ENCODE peak calls at places on chromosomes 4 and X, in seven cellular contexts. One of them, this sample, is unnamed.

GRCh38 chr4:1113311-1114009 is at the start of gene RNF212:
- DNase-seq in dorsolateral prefrontal cortex: no peak
- DNase-seq in right lobe of liver: no peak
- DNase-seq in fibroblast of mammary gland: peak
- DNase-seq in IMR-90: no peak
- DNase-seq in RWPE1: peak
- DNase-seq in epithelial cell of esophagus: no peak
- DNase-seq in this sample: no peak

GRCh38 chr4:2059034-2059725 is at the start of gene NAT8L:
- DNase-seq in RWPE1: no peak
- DNase-seq in right lobe of liver: peak
- DNase-seq in fibroblast of mammary gland: no peak
- DNase-seq in dorsolateral prefrontal cortex: peak
- DNase-seq in IMR-90: no peak
- DNase-seq in epithelial cell of esophagus: no peak
- DNase-seq in this sample: no peak

GRCh38 chrX:28752330-28752729 is 165.1 kb downstream of the IL1RAPL1 start:
- DNase-seq in fibroblast of mammary gland: no peak
- DNase-seq in IMR-90: no peak
- DNase-seq in RWPE1: no peak
- DNase-seq in right lobe of liver: no peak
- DNase-seq in dorsolateral prefrontal cortex: no peak
- DNase-seq in epithelial cell of esophagus: no peak
- DNase-seq in this sample: no peak

GRCh38 chrX:131571348-131571747 is 27.5 kb downstream of the OR13H1 start:
- DNase-seq in fibroblast of mammary gland: no peak
- DNase-seq in right lobe of liver: no peak
- DNase-seq in RWPE1: no peak
- DNase-seq in dorsolateral prefrontal cortex: no peak
- DNase-seq in IMR-90: no peak
- DNase-seq in epithelial cell of esophagus: no peak
- DNase-seq in this sample: no peak

GRCh38 chrX:117483950-117484349 is 632.7 kb downstream of the KLHL13 start:
- DNase-seq in epithelial cell of esophagus: no peak
- DNase-seq in dorsolateral prefrontal cortex: no peak
- DNase-seq in fibroblast of mammary gland: no peak
- DNase-seq in RWPE1: no peak
- DNase-seq in IMR-90: no peak
- DNase-seq in right lobe of liver: no peak
- DNase-seq in this sample: no peak

GRCh38 chr4:3213101-3213416 is 35.9 kb upstream of the MSANTD1 start:
- DNase-seq in right lobe of liver: no peak
- DNase-seq in fibroblast of mammary gland: no peak
- DNase-seq in epithelial cell of esophagus: no peak
- DNase-seq in RWPE1: no peak
- DNase-seq in dorsolateral prefrontal cortex: no peak
- DNase-seq in IMR-90: no peak
- DNase-seq in this sample: no peak

GRCh38 chrX:103932133-103932532 is 30.3 kb upstream of the TMSB15B start:
- DNase-seq in fibroblast of mammary gland: no peak
- DNase-seq in epithelial cell of esophagus: no peak
- DNase-seq in IMR-90: no peak
- DNase-seq in RWPE1: no peak
- DNase-seq in right lobe of liver: no peak
- DNase-seq in dorsolateral prefrontal cortex: no peak
- DNase-seq in this sample: no peak

GRCh38 chrX:97401586-97402101 is 517.9 kb downstream of the RPA4 start:
- DNase-seq in epithelial cell of esophagus: peak
- DNase-seq in IMR-90: peak
- DNase-seq in fibroblast of mammary gland: peak
- DNase-seq in right lobe of liver: no peak
- DNase-seq in dorsolateral prefrontal cortex: no peak
- DNase-seq in RWPE1: no peak
- DNase-seq in this sample: no peak

GRCh38 chrX:107935664-107936433 is 46.3 kb downstream of the TEX13B start:
- DNase-seq in right lobe of liver: no peak
- DNase-seq in RWPE1: peak
- DNase-seq in epithelial cell of esophagus: peak
- DNase-seq in fibroblast of mammary gland: peak
- DNase-seq in IMR-90: no peak
- DNase-seq in dorsolateral prefrontal cortex: no peak
- DNase-seq in this sample: no peak

GRCh38 chr4:30719363-30720020 is 677 bp upstream of the PCDH7 start:
- DNase-seq in fibroblast of mammary gland: peak
- DNase-seq in RWPE1: peak
- DNase-seq in IMR-90: peak
- DNase-seq in dorsolateral prefrontal cortex: peak
- DNase-seq in right lobe of liver: no peak
- DNase-seq in epithelial cell of esophagus: peak
- DNase-seq in this sample: peak

GRCh38 chr4:127959794-127960193 is 5.2 kb downstream of the MFSD8 start:
- DNase-seq in RWPE1: no peak
- DNase-seq in dorsolateral prefrontal cortex: no peak
- DNase-seq in right lobe of liver: no peak
- DNase-seq in IMR-90: peak
- DNase-seq in epithelial cell of esophagus: no peak
- DNase-seq in fibroblast of mammary gland: no peak
- DNase-seq in this sample: no peak

GRCh38 chr4:189792819-189793618 is 147.7 kb upstream of the FRG1 start:
- DNase-seq in RWPE1: peak
- DNase-seq in IMR-90: peak
- DNase-seq in fibroblast of mammary gland: peak
- DNase-seq in right lobe of liver: peak
- DNase-seq in dorsolateral prefrontal cortex: peak
- DNase-seq in epithelial cell of esophagus: peak
- DNase-seq in this sample: peak

GRCh38 chr4:180148737-180149136 is 2094.5 kb upstream of the TENM3 start:
- DNase-seq in dorsolateral prefrontal cortex: no peak
- DNase-seq in RWPE1: no peak
- DNase-seq in right lobe of liver: no peak
- DNase-seq in IMR-90: peak
- DNase-seq in fibroblast of mammary gland: no peak
- DNase-seq in epithelial cell of esophagus: peak
- DNase-seq in this sample: no peak

GRCh38 chr4:174365018-174365587 is 81.4 kb downstream of the CEP44 start:
- DNase-seq in IMR-90: peak
- DNase-seq in epithelial cell of esophagus: peak
- DNase-seq in right lobe of liver: no peak
- DNase-seq in RWPE1: peak
- DNase-seq in fibroblast of mammary gland: peak
- DNase-seq in dorsolateral prefrontal cortex: no peak
- DNase-seq in this sample: no peak

GRCh38 chr4:122588453-122589238 is 32.2 kb downstream of the IL21 start:
- DNase-seq in dorsolateral prefrontal cortex: no peak
- DNase-seq in IMR-90: peak
- DNase-seq in right lobe of liver: no peak
- DNase-seq in fibroblast of mammary gland: peak
- DNase-seq in epithelial cell of esophagus: peak
- DNase-seq in RWPE1: no peak
- DNase-seq in this sample: no peak

GRCh38 chrX:119989905-119990408 is 46.4 kb upstream of the NKAP start:
- DNase-seq in IMR-90: no peak
- DNase-seq in epithelial cell of esophagus: no peak
- DNase-seq in RWPE1: no peak
- DNase-seq in fibroblast of mammary gland: no peak
- DNase-seq in right lobe of liver: no peak
- DNase-seq in dorsolateral prefrontal cortex: no peak
- DNase-seq in this sample: no peak

GRCh38 chr4:6403400-6403685 is 69.1 kb downstream of the PPP2R2C start:
- DNase-seq in fibroblast of mammary gland: peak
- DNase-seq in dorsolateral prefrontal cortex: no peak
- DNase-seq in right lobe of liver: no peak
- DNase-seq in RWPE1: no peak
- DNase-seq in IMR-90: no peak
- DNase-seq in epithelial cell of esophagus: no peak
- DNase-seq in this sample: no peak

GRCh38 chrX:106752101-106752678 is 25.7 kb downstream of the RNF128 start:
- DNase-seq in dorsolateral prefrontal cortex: no peak
- DNase-seq in fibroblast of mammary gland: peak
- DNase-seq in RWPE1: no peak
- DNase-seq in IMR-90: peak
- DNase-seq in right lobe of liver: no peak
- DNase-seq in epithelial cell of esophagus: peak
- DNase-seq in this sample: no peak

GRCh38 chr4:2343476-2343875 is 75.0 kb downstream of the ZFYVE28 start:
- DNase-seq in dorsolateral prefrontal cortex: peak
- DNase-seq in RWPE1: no peak
- DNase-seq in right lobe of liver: no peak
- DNase-seq in IMR-90: no peak
- DNase-seq in epithelial cell of esophagus: no peak
- DNase-seq in fibroblast of mammary gland: no peak
- DNase-seq in this sample: peak

GRCh38 chr4:75005727-75006126 is 72.8 kb downstream of the PARM1 start:
- DNase-seq in fibroblast of mammary gland: no peak
- DNase-seq in IMR-90: no peak
- DNase-seq in epithelial cell of esophagus: no peak
- DNase-seq in RWPE1: no peak
- DNase-seq in right lobe of liver: no peak
- DNase-seq in dorsolateral prefrontal cortex: no peak
- DNase-seq in this sample: no peak

GRCh38 chrX:133134282-133134681 is 37.4 kb upstream of the USP26 start:
- DNase-seq in epithelial cell of esophagus: no peak
- DNase-seq in dorsolateral prefrontal cortex: no peak
- DNase-seq in RWPE1: no peak
- DNase-seq in fibroblast of mammary gland: no peak
- DNase-seq in right lobe of liver: no peak
- DNase-seq in IMR-90: no peak
- DNase-seq in this sample: no peak

GRCh38 chr4:48290146-48290772 is 20.6 kb upstream of the TEC start:
- DNase-seq in RWPE1: peak
- DNase-seq in epithelial cell of esophagus: peak
- DNase-seq in dorsolateral prefrontal cortex: no peak
- DNase-seq in fibroblast of mammary gland: peak
- DNase-seq in right lobe of liver: no peak
- DNase-seq in IMR-90: no peak
- DNase-seq in this sample: no peak

GRCh38 chrX:148333989-148334388 is 166.4 kb upstream of the AFF2 start:
- DNase-seq in epithelial cell of esophagus: no peak
- DNase-seq in IMR-90: no peak
- DNase-seq in RWPE1: no peak
- DNase-seq in dorsolateral prefrontal cortex: no peak
- DNase-seq in right lobe of liver: no peak
- DNase-seq in fibroblast of mammary gland: no peak
- DNase-seq in this sample: no peak

GRCh38 chr4:33649015-33649414 is 2595.3 kb downstream of the ARAP2 start:
- DNase-seq in epithelial cell of esophagus: peak
- DNase-seq in right lobe of liver: no peak
- DNase-seq in IMR-90: peak
- DNase-seq in RWPE1: no peak
- DNase-seq in dorsolateral prefrontal cortex: no peak
- DNase-seq in fibroblast of mammary gland: peak
- DNase-seq in this sample: no peak
- TF ChIP-seq CTCF in epithelial cell of esophagus: peak
- TF ChIP-seq CTCF in right lobe of liver: peak
- TF ChIP-seq CTCF in IMR-90: peak
- TF ChIP-seq CTCF in RWPE1: peak
- TF ChIP-seq CTCF in dorsolateral prefrontal cortex: no peak
- TF ChIP-seq CTCF in fibroblast of mammary gland: peak
- TF ChIP-seq CTCF in this sample: no peak

GRCh38 chr4:84493092-84493850 is 5.8 kb downstream of the NKX6-1 start:
- DNase-seq in right lobe of liver: no peak
- DNase-seq in epithelial cell of esophagus: no peak
- DNase-seq in fibroblast of mammary gland: peak
- DNase-seq in RWPE1: no peak
- DNase-seq in IMR-90: peak
- DNase-seq in dorsolateral prefrontal cortex: no peak
- DNase-seq in this sample: no peak
- TF ChIP-seq CTCF in right lobe of liver: no peak
- TF ChIP-seq CTCF in epithelial cell of esophagus: no peak
- TF ChIP-seq CTCF in fibroblast of mammary gland: no peak
- TF ChIP-seq CTCF in RWPE1: no peak
- TF ChIP-seq CTCF in IMR-90: no peak
- TF ChIP-seq CTCF in dorsolateral prefrontal cortex: no peak
- TF ChIP-seq CTCF in this sample: no peak

GRCh38 chr4:148068065-148068911 is 336.4 kb downstream of the ARHGAP10 start:
- DNase-seq in right lobe of liver: no peak
- DNase-seq in RWPE1: no peak
- DNase-seq in IMR-90: no peak
- DNase-seq in fibroblast of mammary gland: no peak
- DNase-seq in dorsolateral prefrontal cortex: no peak
- DNase-seq in epithelial cell of esophagus: no peak
- DNase-seq in this sample: no peak
- TF ChIP-seq CTCF in right lobe of liver: no peak
- TF ChIP-seq CTCF in RWPE1: no peak
- TF ChIP-seq CTCF in IMR-90: no peak
- TF ChIP-seq CTCF in fibroblast of mammary gland: no peak
- TF ChIP-seq CTCF in dorsolateral prefrontal cortex: no peak
- TF ChIP-seq CTCF in epithelial cell of esophagus: no peak
- TF ChIP-seq CTCF in this sample: no peak

DNA sequence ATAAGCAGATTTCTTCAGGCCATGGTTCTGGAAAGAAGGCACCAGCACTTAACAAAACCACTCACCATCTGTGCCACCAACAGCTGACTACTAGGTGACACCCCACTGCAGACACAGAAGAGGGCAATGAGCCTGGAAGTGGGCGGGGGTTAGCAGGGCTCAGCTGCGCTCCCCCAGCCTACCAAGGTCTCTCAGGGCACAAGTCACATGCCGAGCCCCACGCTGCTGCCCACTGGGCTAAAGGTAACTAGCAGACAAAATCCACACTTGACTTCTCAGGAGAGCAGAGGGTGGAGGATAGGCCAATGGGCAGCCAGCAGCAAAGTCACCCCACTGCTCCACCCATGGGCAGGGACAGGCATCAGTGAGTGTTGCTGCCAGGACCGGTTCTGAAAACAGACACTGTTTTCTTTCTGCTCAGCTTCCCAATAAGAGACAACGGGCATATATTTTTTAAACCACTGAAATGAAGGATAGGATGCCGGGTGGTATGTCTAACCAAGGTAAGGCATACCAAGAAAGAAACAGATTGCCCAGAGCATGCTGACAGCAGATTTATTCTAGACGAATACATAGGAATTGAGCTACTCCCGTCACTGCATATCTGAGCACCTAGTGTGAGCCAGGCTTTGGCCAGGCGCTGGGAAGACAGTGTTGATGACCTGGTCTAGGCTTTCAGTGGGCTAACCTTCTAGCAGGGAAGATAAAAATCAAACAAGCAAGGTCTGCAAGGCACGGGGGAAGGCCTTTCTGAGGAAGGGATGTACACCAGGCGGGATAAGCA is 20.1 kb downstream of the ACSL1 start:
- DNase-seq in fibroblast of mammary gland: peak
- DNase-seq in dorsolateral prefrontal cortex: peak
- DNase-seq in epithelial cell of esophagus: peak
- DNase-seq in IMR-90: no peak
- DNase-seq in RWPE1: no peak
- DNase-seq in right lobe of liver: peak
- DNase-seq in this sample: no peak
- TF ChIP-seq CTCF in fibroblast of mammary gland: no peak
- TF ChIP-seq CTCF in dorsolateral prefrontal cortex: no peak
- TF ChIP-seq CTCF in epithelial cell of esophagus: no peak
- TF ChIP-seq CTCF in IMR-90: no peak
- TF ChIP-seq CTCF in RWPE1: no peak
- TF ChIP-seq CTCF in right lobe of liver: peak
- TF ChIP-seq CTCF in this sample: no peak

This sample was measured in mesothelial cell of epicardium.